ENCODE peak calls at places on chromosome 12, in five cellular contexts. Z is HCT116, O is A549, K is WTC11, P is NB4. J is an unnamed sample.

GRCh38 chr12:130875193-130875592 is 3.3 kb downstream of the RAN start:
- DNase-seq in O (no peak), P (no peak), K (no peak), Z (no peak), J (no peak)

GRCh38 chr12:62103736-62104135 is 156.5 kb upstream of the USP15 start:
- DNase-seq in O (no peak), P (no peak), Z (no peak), K (no peak), J (no peak)

GRCh38 chr12:55931780-55932545 is 1.0 kb downstream of the DGKA start:
- DNase-seq in O (no peak), P (peak; percentile 65), Z (no peak), K (peak; percentile 65), J (peak; percentile 88)

GRCh38 chr12:93183940-93184663 is 193.6 kb upstream of the NUDT4 start:
- DNase-seq in O (no peak), Z (no peak), P (peak; percentile 98), K (no peak), J (peak; percentile 10)

GRCh38 chr12:50102648-50103309 is 1.0 kb upstream of the GPD1 start:
- DNase-seq in O (no peak), K (no peak), Z (no peak), P (no peak), J (no peak)

GRCh38 chr12:67650127-67650495 is 1.6 kb downstream of the DYRK2 start:
- DNase-seq in O (no peak), K (no peak), P (peak; percentile 46), Z (no peak), J (peak; percentile 50)

GRCh38 chr12:120748242-120748641 is 22.6 kb downstream of the ACADS start:
- DNase-seq in O (no peak), P (no peak), K (no peak), Z (no peak), J (no peak)

GRCh38 chr12:18492372-18493025 is 231.2 kb downstream of the PIK3C2G start:
- DNase-seq in K (no peak), P (no peak), Z (no peak), O (no peak), J (no peak)

GRCh38 chr12:45615268-45615667 is 114.2 kb upstream of the ARID2 start:
- DNase-seq in Z (no peak), P (peak; percentile 33), K (no peak), O (peak; percentile 47), J (peak; percentile 41)

GRCh38 chr12:127161466-127161865 is 1105.5 kb upstream of the TMEM132C start:
- DNase-seq in P (no peak), O (no peak), Z (no peak), K (no peak), J (no peak)

GRCh38 chr12:67826946-67827719 is 162.1 kb upstream of the IFNG-AS1 start:
- DNase-seq in O (peak; percentile 9), Z (no peak), P (no peak), K (no peak), J (no peak)

GRCh38 chr12:2967651-2968050 is 8.5 kb downstream of the TEAD4 start:
- DNase-seq in P (no peak), K (no peak), Z (no peak), O (no peak), J (no peak)

GRCh38 chr12:103422328-103422727 is 73.4 kb downstream of the C12orf42 start:
- DNase-seq in Z (no peak), P (no peak), K (no peak), O (no peak), J (no peak)

GRCh38 chr12:11978985-11979384 is 91.8 kb upstream of the BCL2L14 start:
- DNase-seq in P (no peak), Z (no peak), K (no peak), O (no peak), J (no peak)

GRCh38 chr12:14771651-14772137 is 31.6 kb downstream of the WBP11 start:
- DNase-seq in Z (no peak), K (peak; percentile 23), P (peak; percentile 49), O (peak; percentile 27), J (peak; percentile 25)

GRCh38 chr12:52121848-52122838 is 42.6 kb downstream of the SMIM41 start:
- DNase-seq in Z (no peak), O (peak; percentile 67), K (peak; percentile 84), P (peak; percentile 76), J (peak; percentile 87)

GRCh38 chr12:108635201-108635996 is 1.7 kb upstream of the SELPLG start:
- DNase-seq in P (peak; percentile 99), K (no peak), O (no peak), Z (no peak), J (no peak)

GRCh38 chr12:92509156-92509758 is 193.5 kb upstream of the PLEKHG7 start:
- DNase-seq in Z (no peak), P (no peak), O (no peak), K (no peak), J (no peak)

GRCh38 chr12:3456809-3457208 is 34.2 kb upstream of the PRMT8 start:
- DNase-seq in K (peak; percentile 76), O (peak; percentile 15), P (peak; percentile 9), Z (no peak), J (peak; percentile 30)

GRCh38 chr12:128755565-128755964 is 68.2 kb downstream of the SLC15A4 start:
- DNase-seq in O (no peak), P (no peak), K (no peak), Z (no peak), J (no peak)

GRCh38 chr12:1845427-1845826 is 25.1 kb downstream of the LRTM2 start:
- DNase-seq in O (no peak), K (no peak), Z (no peak), P (no peak), J (no peak)

GRCh38 chr12:124776126-124776513 is 87.5 kb downstream of the SCARB1 start:
- DNase-seq in Z (no peak), O (no peak), K (no peak), P (peak; percentile 61), J (no peak)

GRCh38 chr12:3646561-3647241 is 106.2 kb downstream of the CRACR2A start:
- DNase-seq in P (no peak), K (no peak), O (no peak), Z (no peak), J (no peak)

GRCh38 chr12:53938276-53939140 is at the start of gene HOXC13:
- DNase-seq in O (peak; percentile 100), K (peak; percentile 99), P (peak; percentile 36), Z (peak; percentile 95), J (peak; percentile 86)

GRCh38 chr12:131315601-131316000 is 361.9 kb downstream of the ADGRD1 start:
- DNase-seq in K (no peak), Z (no peak), P (no peak), O (no peak), J (no peak)

GRCh38 chr12:52148541-52149181 is 43.2 kb downstream of the KRT80 start:
- DNase-seq in O (peak; percentile 99), K (no peak), P (no peak), Z (peak; percentile 91), J (no peak)

GRCh38 chr12:130761537-130762318 is 45.6 kb upstream of the RIMBP2 start:
- DNase-seq in K (peak; percentile 73), O (peak; percentile 72), Z (peak; percentile 29), P (peak; percentile 75), J (peak; percentile 90)

GRCh38 chr12:133106253-133106652 is 23.8 kb downstream of the ZNF891 start:
- DNase-seq in K (no peak), O (peak; percentile 47), P (peak; percentile 45), Z (no peak), J (no peak)

GRCh38 chr12:133105620-133106019 is 24.5 kb downstream of the ZNF891 start:
- DNase-seq in O (peak; percentile 34), Z (no peak), P (peak; percentile 12), K (no peak), J (no peak)

GRCh38 chr12:133107121-133107520 is 23.0 kb downstream of the ZNF891 start:
- DNase-seq in Z (no peak), O (no peak), P (no peak), K (no peak), J (no peak)

GRCh38 chr12:133108150-133108549 is 21.9 kb downstream of the ZNF891 start:
- DNase-seq in Z (no peak), P (no peak), K (no peak), O (no peak), J (no peak)
- TF ChIP-seq MAX in Z (no peak), P (no peak), K (no peak), O (no peak), J (no peak)

GRCh38 chr12:121802843-121803698 is 738 bp upstream of the SETD1B start:
- DNase-seq in Z (peak; percentile 89), O (peak; percentile 96), K (peak; percentile 83), P (peak; percentile 99), J (peak; percentile 88)
- TF ChIP-seq CTCF in Z (no peak), O (no peak), K (no peak), P (no peak), J (no peak)

GRCh38 chr12:94649349-94650142 is 811 bp downstream of the TMCC3 start:
- DNase-seq in Z (no peak), O (peak; percentile 26), P (peak; percentile 18), K (peak; percentile 47), J (peak; percentile 82)
- TF ChIP-seq MAX in Z (no peak), O (no peak), P (no peak), K (peak; percentile 33), J (no peak)

DNA sequence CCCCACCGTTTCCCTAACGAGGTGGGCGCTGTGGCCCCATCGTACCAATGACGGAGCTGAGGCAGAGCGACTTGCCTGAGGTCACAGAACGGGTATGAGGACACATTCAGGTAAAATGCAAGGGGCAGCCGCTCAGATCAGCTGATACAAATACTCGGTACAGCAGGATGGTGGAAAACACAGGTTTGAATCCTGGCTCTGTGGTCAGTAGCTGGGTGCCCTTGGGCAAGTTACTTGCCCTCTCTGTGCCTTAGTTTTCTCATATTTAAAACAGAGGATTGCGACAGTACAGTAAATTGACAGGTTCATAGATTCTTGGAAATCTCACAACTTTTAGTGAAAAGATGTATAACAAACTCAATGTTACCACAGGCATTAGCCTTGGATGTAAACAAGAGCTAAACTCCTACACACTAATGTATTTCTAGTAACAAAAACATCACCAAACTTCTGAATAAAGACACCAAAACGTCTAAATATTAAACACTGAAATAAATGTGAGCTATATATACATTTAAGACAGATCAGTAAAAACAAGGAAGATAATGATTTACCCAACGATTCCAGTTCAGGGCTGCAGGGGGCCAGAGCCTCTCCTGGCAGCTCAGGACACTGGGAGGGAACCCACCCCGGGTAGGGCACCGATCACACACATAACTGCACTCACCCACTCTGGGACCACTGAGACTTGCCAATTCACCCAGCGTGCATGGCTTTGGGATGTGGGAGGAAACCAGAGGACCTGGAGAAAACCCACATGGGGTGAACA is 128.4 kb downstream of the RBM19 start:
- DNase-seq in O (no peak), P (no peak), Z (no peak), K (no peak), J (no peak)
- TF ChIP-seq CTCF in O (no peak), P (no peak), Z (peak; percentile 31), K (no peak), J (peak; percentile 8)

GRCh38 chr12:117441751-117442150 is 80.3 kb upstream of the NOS1 start:
- DNase-seq in K (no peak), P (no peak), O (peak; percentile 39), Z (no peak), J (no peak)
- TF ChIP-seq MAX in K (no peak), P (no peak), O (peak; percentile 27), Z (no peak), J (no peak)

J was measured in SK-N-SH.